ENCODE peak calls at places on chromosomes 3 and 15, in four cellular contexts. W is T-helper 1 cell; B is cortex of kidney; I is activated CD4-positive, alpha-beta T cell treated with anti-CD3 and anti-CD28 coated beads, Interleukin-2, amount 10 ng/mL, durations not matched to agents 7 days and 5 days. R is an unnamed sample.

GRCh38 chr3:159828542-159828943 is 160.1 kb upstream of the IL12A start:
- DNase-seq in W (no peak), B (no peak), I (no peak), R (no peak)

GRCh38 chr3:168117059-168117458 is 21.3 kb upstream of the GOLIM4 start:
- DNase-seq in W (no peak), B (no peak), I (no peak), R (no peak)

GRCh38 chr3:156792536-156792935 is 33.6 kb upstream of the LEKR1 start:
- DNase-seq in W (no peak), B (no peak), I (no peak), R (no peak)

GRCh38 chr3:44045476-44046275 is 196.0 kb upstream of the TOPAZ1 start:
- DNase-seq in W (no peak), B (no peak), I (no peak), R (peak)

GRCh38 chr3:17023006-17023664 is 138.4 kb downstream of the PLCL2 start:
- DNase-seq in W (peak), B (no peak), I (peak), R (peak)

GRCh38 chr3:162586591-162586990 is 1090.0 kb downstream of the OTOL1 start:
- DNase-seq in W (no peak), B (no peak), I (no peak), R (no peak)

GRCh38 chr3:41175365-41175764 is 23.9 kb upstream of the CTNNB1 start:
- DNase-seq in W (no peak), B (no peak), I (no peak), R (no peak)

GRCh38 chr3:150243466-150243865 is 164.6 kb upstream of the TSC22D2 start:
- DNase-seq in W (no peak), B (no peak), I (no peak), R (no peak)

GRCh38 chr3:128360705-128361271 is 105.9 kb downstream of the DNAJB8 start:
- DNase-seq in W (no peak), B (no peak), I (no peak), R (no peak)

GRCh38 chr3:158827773-158828172 is 25.9 kb downstream of the MFSD1 start:
- DNase-seq in W (no peak), B (no peak), I (no peak), R (no peak)

GRCh38 chr3:124386006-124386405 is 344.2 kb upstream of the UMPS start:
- DNase-seq in W (no peak), B (no peak), I (no peak), R (no peak)

GRCh38 chr3:177516130-177517011 is 319.1 kb upstream of the TBL1XR1 start:
- DNase-seq in W (no peak), B (no peak), I (no peak), R (no peak)

GRCh38 chr15:80823120-80823519 is 44.0 kb downstream of the CEMIP start:
- DNase-seq in W (no peak), B (no peak), I (no peak), R (no peak)

GRCh38 chr3:115766587-115767492 is 143.5 kb downstream of the GAP43 start:
- DNase-seq in W (no peak), B (no peak), I (no peak), R (no peak)

GRCh38 chr15:48416301-48416700 is 85.1 kb downstream of the DUT start:
- DNase-seq in W (no peak), B (no peak), I (no peak), R (no peak)

R was measured in stimulated activated naive B cell treated with anti-CD40 and anti-IgM and Interleukin-4, amounts not matched to agents 10 μg/mL and 1 μg/mL and 100 μg/mL, for 72 hours.